ENCODE peak calls at places on chromosomes 4 and X, in eight cellular contexts. B is H9, J is activated T-cell treated with anti-CD3 and anti-CD28 coated beads for 1 hour, F is AG08395, D is hippocampal formation, W is NCI-H2081, U is HL-60, L is cerebellar cortex. G is an unnamed sample.

GRCh38 chr4:185115827-185116232 is 27.2 kb upstream of the SLC25A4 start:
- DNase-seq in B (peak; percentile 89), W (no peak), F (peak; percentile 22), D (no peak), L (no peak), J (no peak), U (no peak), G (no peak)

GRCh38 chrX:2474280-2474962 is 26.4 kb downstream of the DHRSX start:
- DNase-seq in W (no peak), U (no peak), L (peak; percentile 57), J (no peak), B (peak; percentile 62), F (no peak), D (no peak), G (no peak)

GRCh38 chr4:164304861-164305260 is 449.1 kb upstream of the SMIM31 start:
- DNase-seq in F (no peak), J (no peak), L (no peak), D (no peak), U (no peak), W (no peak), B (no peak), G (no peak)

GRCh38 chr4:1300466-1301455 is 11.1 kb downstream of the MAEA start:
- DNase-seq in F (peak; percentile 45), W (no peak), U (peak; percentile 100), L (peak; percentile 22), J (no peak), D (peak; percentile 15), B (no peak), G (peak; percentile 31)

GRCh38 chr4:7194251-7195137 is 2.2 kb downstream of the SORCS2 start:
- DNase-seq in B (peak; percentile 37), L (no peak), U (no peak), D (peak; percentile 58), J (no peak), W (no peak), F (peak; percentile 48), G (no peak)

GRCh38 chrX:119272882-119273806 is 37.1 kb downstream of the PGRMC1 start:
- DNase-seq in W (no peak), B (peak; percentile 89), U (no peak), D (no peak), F (peak; percentile 31), J (peak; percentile 20), L (no peak), G (no peak)

GRCh38 chrX:24553016-24553415 is 87.9 kb downstream of the PDK3 start:
- DNase-seq in L (no peak), J (no peak), B (no peak), U (no peak), D (no peak), F (no peak), W (no peak), G (no peak)

GRCh38 chr4:95548738-95549245 is at the start of gene UNC5C:
- DNase-seq in J (no peak), F (no peak), D (no peak), L (peak; percentile 63), U (no peak), B (peak; percentile 78), W (no peak), G (no peak)

GRCh38 chr4:25663778-25664177 is 8.1 kb downstream of the SLC34A2 start:
- DNase-seq in J (no peak), L (no peak), D (no peak), B (no peak), U (no peak), W (no peak), F (no peak), G (no peak)

GRCh38 chr4:65502151-65502691 is 168.1 kb downstream of the EPHA5 start:
- DNase-seq in B (no peak), L (no peak), J (no peak), U (no peak), D (no peak), W (no peak), F (peak; percentile 2), G (peak; percentile 29)

GRCh38 chr4:28225005-28225404 is 1364.4 kb downstream of the STIM2 start:
- DNase-seq in D (peak; percentile 4), J (no peak), W (peak; percentile 15), L (peak; percentile 4), F (peak; percentile 29), U (no peak), B (peak; percentile 57), G (no peak)

GRCh38 chr4:110009526-110009925 is 96.8 kb downstream of the EGF start:
- DNase-seq in F (no peak), J (no peak), L (no peak), W (no peak), U (no peak), B (no peak), D (no peak), G (no peak)

GRCh38 chrX:49838374-49838773 is 9.3 kb downstream of the PAGE4 start:
- DNase-seq in D (no peak), J (no peak), L (peak; percentile 60), U (peak; percentile 1), F (peak; percentile 54), W (no peak), B (peak; percentile 40), G (peak; percentile 4)

GRCh38 chrX:69142688-69143239 is 22.5 kb downstream of the PJA1 start:
- DNase-seq in B (no peak), W (no peak), L (no peak), F (peak; percentile 33), D (no peak), J (no peak), U (no peak), G (no peak)

GRCh38 chr4:2411786-2412510 is 6.5 kb downstream of the ZFYVE28 start:
- DNase-seq in U (no peak), W (no peak), D (no peak), B (no peak), J (no peak), L (peak; percentile 15), F (no peak), G (no peak)

GRCh38 chr4:2898001-2898400 is 54.4 kb downstream of the ADD1 start:
- DNase-seq in J (no peak), B (no peak), D (no peak), W (no peak), U (no peak), F (no peak), L (no peak), G (no peak)

GRCh38 chr4:173516621-173517612 is 13.1 kb downstream of the HAND2 start:
- DNase-seq in L (no peak), B (peak; percentile 71), D (no peak), F (no peak), W (no peak), J (no peak), U (no peak), G (no peak)

GRCh38 chrX:108399427-108400165 is 38.6 kb downstream of the COL4A6 start:
- DNase-seq in D (no peak), F (no peak), B (no peak), W (peak; percentile 32), L (peak; percentile 0), J (no peak), U (no peak), G (no peak)

GRCh38 chrX:72381439-72382198 is 75.9 kb upstream of the CITED1 start:
- DNase-seq in L (no peak), U (no peak), B (no peak), F (no peak), W (no peak), J (no peak), D (no peak), G (no peak)

GRCh38 chr4:1851575-1852415 is 4.2 kb downstream of the LETM1 start:
- DNase-seq in L (peak; percentile 78), F (no peak), J (no peak), W (no peak), U (no peak), D (no peak), B (no peak), G (no peak)

GRCh38 chr4:158903079-158903456 is 134.2 kb downstream of the FNIP2 start:
- DNase-seq in W (no peak), D (no peak), J (no peak), F (no peak), B (no peak), U (no peak), L (no peak), G (no peak)

GRCh38 chr4:3290476-3290875 is 2.3 kb upstream of the RGS12 start:
- DNase-seq in W (no peak), L (peak; percentile 66), D (no peak), J (no peak), F (no peak), U (no peak), B (no peak), G (no peak)

GRCh38 chrX:46837543-46838481 is 969 bp downstream of the RP2 start:
- DNase-seq in W (no peak), U (no peak), B (no peak), D (no peak), J (no peak), L (peak; percentile 15), F (no peak), G (no peak)

GRCh38 chrX:25049347-25049746 is 33.6 kb upstream of the ARX start:
- DNase-seq in F (no peak), D (no peak), U (no peak), B (no peak), W (no peak), J (no peak), L (no peak), G (no peak)